ENCODE peak calls at places on chromosome X, in six cellular contexts. N is fibroblast of the aortic adventitia, L is brain microvascular endothelial cell, F is GM23338, B is uterus, U is astrocyte. H is an unnamed sample.

GRCh38 chrX:104854188-104854587 is 288.2 kb downstream of the IL1RAPL2 start:
- DNase-seq in B (no peak), U (peak; percentile 80), F (no peak), L (no peak), N (no peak), H (peak; percentile 70)

GRCh38 chrX:152450076-152450475 is 1.0 kb downstream of the GABRA3 start:
- DNase-seq in N (no peak), B (no peak), U (no peak), L (no peak), F (peak; percentile 15), H (no peak)

GRCh38 chrX:49247916-49248811 is 12.9 kb downstream of the CCDC22 start:
- DNase-seq in U (no peak), B (no peak), N (no peak), L (no peak), F (no peak), H (no peak)

GRCh38 chrX:19544693-19545305 is 29.5 kb upstream of the MAP3K15 start:
- DNase-seq in L (peak; percentile 62), F (peak; percentile 69), B (no peak), N (peak; percentile 73), U (peak; percentile 22), H (peak; percentile 69)

GRCh38 chrX:72477787-72478186 is 94.9 kb downstream of the HDAC8 start:
- DNase-seq in L (no peak), B (no peak), U (no peak), F (no peak), N (no peak), H (peak; percentile 47)

GRCh38 chrX:22365460-22365859 is 92.7 kb downstream of the CBLL2 start:
- DNase-seq in U (peak; percentile 90), F (no peak), N (peak; percentile 87), L (peak; percentile 80), B (no peak), H (peak; percentile 94)

GRCh38 chrX:46295963-46296362 is 249.3 kb downstream of the ZNF674 start:
- DNase-seq in U (no peak), N (no peak), B (no peak), L (no peak), F (no peak), H (no peak)

GRCh38 chrX:14676431-14676830 is 147.1 kb downstream of the GLRA2 start:
- DNase-seq in F (no peak), N (no peak), B (no peak), L (no peak), U (peak; percentile 1), H (peak; percentile 17)

GRCh38 chrX:83916525-83916924 is 55.6 kb downstream of the CYLC1 start:
- DNase-seq in F (peak; percentile 39), B (no peak), U (no peak), N (no peak), L (no peak), H (peak; percentile 23)

GRCh38 chrX:12469296-12469695 is 321.9 kb upstream of the PRPS2 start:
- DNase-seq in B (no peak), U (peak; percentile 6), F (no peak), N (no peak), L (no peak), H (peak; percentile 4)

GRCh38 chrX:136473663-136474062 is 14.1 kb upstream of the BRS3 start:
- DNase-seq in B (no peak), N (no peak), F (no peak), U (no peak), L (no peak), H (no peak)

GRCh38 chrX:74602142-74602541 is 12.3 kb downstream of the RLIM start:
- DNase-seq in U (no peak), F (no peak), N (no peak), L (no peak), B (no peak), H (no peak)

GRCh38 chrX:154732421-154733071 is 18.3 kb downstream of the GAB3 start:
- DNase-seq in U (peak; percentile 81), F (no peak), N (no peak), L (peak; percentile 58), B (no peak), H (peak; percentile 77)

GRCh38 chrX:103716967-103717366 is 6.3 kb downstream of the TMEM31 start:
- DNase-seq in F (no peak), L (no peak), U (peak; percentile 86), B (no peak), N (peak; percentile 90), H (peak; percentile 89)

GRCh38 chrX:38999967-39000745 is 198.9 kb downstream of the MID1IP1 start:
- DNase-seq in N (peak; percentile 49), B (no peak), U (peak; percentile 10), F (no peak), L (no peak), H (peak; percentile 56)

GRCh38 chrX:116198235-116198634 is 27.7 kb downstream of the AGTR2 start:
- DNase-seq in L (no peak), F (no peak), U (no peak), B (no peak), N (no peak), H (no peak)

GRCh38 chrX:106862972-106863688 is 40.0 kb downstream of the RIPPLY1 start:
- DNase-seq in N (no peak), U (no peak), B (no peak), F (peak; percentile 62), L (peak; percentile 7), H (peak; percentile 9)

GRCh38 chrX:68669094-68669830 is 21.8 kb downstream of the STARD8 start:
- DNase-seq in F (peak; percentile 30), U (peak; percentile 41), B (peak; percentile 41), L (no peak), N (peak; percentile 47), H (peak; percentile 30)

GRCh38 chrX:68660746-68661145 is 13.3 kb downstream of the STARD8 start:
- DNase-seq in B (no peak), F (no peak), L (no peak), U (no peak), N (no peak), H (no peak)

GRCh38 chrX:68669872-68670271 is 22.4 kb downstream of the STARD8 start:
- DNase-seq in B (no peak), L (no peak), U (no peak), N (peak; percentile 60), F (no peak), H (peak; percentile 45)

GRCh38 chrX:68666580-68666979 is 19.1 kb downstream of the STARD8 start:
- DNase-seq in F (no peak), L (no peak), N (no peak), U (no peak), B (no peak), H (no peak)

GRCh38 chrX:68665502-68665901 is 18.0 kb downstream of the STARD8 start:
- DNase-seq in L (no peak), N (no peak), F (peak; percentile 41), U (no peak), B (no peak), H (no peak)
- TF ChIP-seq CTCF in L (peak; percentile 38), N (peak; percentile 2), F (peak; percentile 47), U (no peak), B (no peak), H (no peak)

GRCh38 chrX:133921764-133922389 is 63.5 kb downstream of the GPC3 start:
- DNase-seq in U (no peak), B (no peak), N (peak; percentile 1), F (peak; percentile 82), L (peak; percentile 17), H (peak; percentile 41)
- TF ChIP-seq CTCF in U (peak; percentile 17), B (no peak), N (peak; percentile 32), F (peak; percentile 79), L (peak; percentile 76), H (peak; percentile 65)

DNA sequence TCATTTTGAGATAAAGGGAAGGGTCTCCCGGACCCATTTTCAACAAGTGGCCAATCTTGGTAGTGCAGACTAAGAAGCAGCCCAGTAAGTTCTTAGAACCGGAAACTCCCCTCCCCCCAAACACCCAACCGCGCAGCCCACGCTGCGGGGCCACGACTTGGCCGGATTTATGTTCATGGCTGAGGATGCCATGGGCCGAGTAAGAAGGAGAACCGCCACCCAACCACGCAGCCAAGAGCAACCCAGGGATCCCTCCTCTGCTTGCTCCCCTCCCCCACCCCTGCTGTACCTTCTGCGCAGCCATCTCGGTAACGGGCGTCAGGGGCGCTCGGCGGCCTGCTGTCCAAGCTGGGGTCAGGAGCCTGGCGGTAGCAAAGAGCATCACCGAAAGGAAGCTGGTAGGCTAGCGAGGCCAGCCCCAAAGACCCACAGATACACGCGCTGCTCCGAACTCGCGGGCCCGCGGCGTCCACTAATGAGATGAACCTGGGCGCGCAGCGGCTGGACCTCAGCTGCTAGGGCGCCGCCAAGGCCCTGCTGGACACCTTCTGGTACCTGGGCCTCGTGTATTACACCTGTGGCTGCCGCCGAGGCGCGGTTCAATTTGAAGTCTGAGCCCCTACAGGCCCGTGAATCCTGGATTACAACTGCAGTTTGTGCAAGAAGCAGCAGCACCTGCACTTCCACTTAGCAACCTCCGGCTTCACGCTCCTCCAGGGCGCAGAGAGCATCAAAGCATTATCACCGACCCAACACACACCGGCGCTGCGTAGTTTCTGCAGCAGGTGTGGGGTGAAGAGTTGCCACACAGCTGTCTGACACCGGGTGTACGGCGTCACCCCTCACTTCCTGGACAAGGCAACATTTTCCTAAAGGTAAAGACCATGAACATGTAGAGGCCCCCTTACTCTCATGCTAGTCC is 63.4 kb downstream of the NUDT10 start:
- DNase-seq in N (no peak), F (peak; percentile 73), U (no peak), B (peak; percentile 34), L (no peak), H (no peak)
- TF ChIP-seq CTCF in N (no peak), F (peak; percentile 16), U (no peak), B (no peak), L (peak; percentile 24), H (no peak)

DNA sequence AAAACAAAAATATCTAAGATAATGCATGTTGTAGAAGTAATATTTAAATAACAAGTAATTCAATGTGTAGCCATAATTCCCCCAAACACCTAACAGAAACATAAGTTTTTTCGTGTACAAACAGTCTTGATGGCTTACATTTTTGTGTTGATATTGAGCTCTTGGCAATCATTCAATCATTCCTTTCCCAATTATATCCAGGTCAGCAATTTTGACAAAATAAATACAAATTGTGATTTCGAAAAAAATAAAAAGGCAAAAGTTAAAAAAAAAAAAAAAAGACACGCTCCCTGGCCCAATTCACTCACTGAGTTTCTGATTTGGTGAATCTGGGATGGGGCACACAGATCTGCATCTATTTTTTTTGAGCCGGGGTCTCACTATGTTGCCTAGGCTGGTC is 187.6 kb upstream of the GPC4 start:
- DNase-seq in F (no peak), L (no peak), N (no peak), U (no peak), B (no peak), H (no peak)
- TF ChIP-seq CTCF in F (no peak), L (no peak), N (no peak), U (no peak), B (no peak), H (no peak)

GRCh38 chrX:41131766-41132165 is 46.5 kb downstream of the USP9X start:
- DNase-seq in N (no peak), B (no peak), L (no peak), U (no peak), F (no peak), H (no peak)

GRCh38 chrX:41133551-41133950 is 48.3 kb downstream of the USP9X start:
- DNase-seq in L (no peak), N (no peak), U (no peak), B (no peak), F (no peak), H (no peak)

GRCh38 chrX:41142130-41142529 is 56.9 kb downstream of the USP9X start:
- DNase-seq in L (no peak), B (no peak), N (no peak), F (no peak), U (no peak), H (no peak)

DNA sequence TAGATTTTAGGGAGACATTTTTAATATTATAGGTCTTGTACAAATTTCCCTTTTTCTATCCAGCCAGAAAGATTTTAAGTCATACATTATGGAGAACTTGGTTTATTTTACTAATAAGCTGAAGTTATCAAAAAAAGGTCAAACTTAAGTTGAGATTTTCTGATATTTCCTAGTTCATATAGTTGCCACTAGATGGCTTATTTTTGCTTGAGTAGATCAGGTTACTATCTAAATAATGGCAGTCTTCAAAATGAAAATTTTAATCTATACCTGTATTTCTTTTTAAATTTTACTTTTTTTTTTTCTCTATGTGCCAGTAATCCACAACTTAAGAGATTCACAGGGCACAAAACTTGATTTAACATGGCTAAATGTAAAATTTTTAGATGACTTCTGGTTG is 52.3 kb downstream of the USP9X start:
- DNase-seq in B (no peak), N (peak; percentile 20), L (no peak), F (peak; percentile 20), U (no peak), H (peak; percentile 36)
- TF ChIP-seq CTCF in B (no peak), N (peak; percentile 66), L (peak; percentile 29), F (no peak), U (peak; percentile 20), H (peak; percentile 66)

H was measured in fibroblast of mammary gland.